ENCODE peak calls at places on chromosomes 4 and X, in seven cellular contexts. E, L, G, W, X, A and N are unnamed samples.

GRCh38 chr4:88202443-88202842 is 44.0 kb upstream of the ABCG2 start:
- DNase-seq in E (no peak), L (no peak), G (no peak), W (no peak), X (peak; percentile 23), A (no peak), N (no peak)

GRCh38 chr4:145944886-145945285 is 6.3 kb upstream of the ZNF827 start:
- DNase-seq in E (no peak), L (no peak), G (no peak), W (no peak), X (no peak), A (no peak), N (no peak)

GRCh38 chr4:98662619-98663225 is 4.3 kb upstream of the TSPAN5 start:
- DNase-seq in E (peak; percentile 47), L (no peak), G (peak; percentile 51), W (no peak), X (peak; percentile 75), A (no peak), N (no peak)

GRCh38 chr4:11130195-11130975 is 298.3 kb downstream of the HS3ST1 start:
- DNase-seq in E (no peak), L (no peak), G (no peak), W (peak; percentile 8), X (no peak), A (no peak), N (no peak)

GRCh38 chrX:51694254-51694653 is 11.6 kb upstream of the CENPVL2 start:
- DNase-seq in E (no peak), L (no peak), G (no peak), W (no peak), X (no peak), A (no peak), N (no peak)

GRCh38 chr4:40193018-40193571 is 3.7 kb upstream of the RHOH start:
- DNase-seq in E (peak; percentile 51), L (no peak), G (peak; percentile 57), W (no peak), X (no peak), A (no peak), N (no peak)

GRCh38 chrX:73765776-73766465 is 202.9 kb downstream of the CHIC1 start:
- DNase-seq in E (no peak), L (no peak), G (no peak), W (no peak), X (no peak), A (no peak), N (no peak)

GRCh38 chrX:25968920-25969319 is 169.2 kb upstream of the MAGEB18 start:
- DNase-seq in E (no peak), L (no peak), G (no peak), W (no peak), X (peak; percentile 76), A (peak; percentile 17), N (no peak)

GRCh38 chr4:167117273-167117672 is 117.0 kb downstream of the SPOCK3 start:
- DNase-seq in E (no peak), L (no peak), G (no peak), W (no peak), X (no peak), A (no peak), N (no peak)

GRCh38 chr4:38387348-38387747 is 276.7 kb upstream of the KLF3 start:
- DNase-seq in E (no peak), L (peak; percentile 64), G (no peak), W (peak; percentile 75), X (no peak), A (no peak), N (peak; percentile 88)
- H3K4me3 ChIP-seq in E (no peak overlapping the region), L (no peak overlapping the region), G (no peak overlapping the region), W (no peak overlapping the region), X (no peak overlapping the region), A (no peak overlapping the region), N (no peak overlapping the region)

DNA sequence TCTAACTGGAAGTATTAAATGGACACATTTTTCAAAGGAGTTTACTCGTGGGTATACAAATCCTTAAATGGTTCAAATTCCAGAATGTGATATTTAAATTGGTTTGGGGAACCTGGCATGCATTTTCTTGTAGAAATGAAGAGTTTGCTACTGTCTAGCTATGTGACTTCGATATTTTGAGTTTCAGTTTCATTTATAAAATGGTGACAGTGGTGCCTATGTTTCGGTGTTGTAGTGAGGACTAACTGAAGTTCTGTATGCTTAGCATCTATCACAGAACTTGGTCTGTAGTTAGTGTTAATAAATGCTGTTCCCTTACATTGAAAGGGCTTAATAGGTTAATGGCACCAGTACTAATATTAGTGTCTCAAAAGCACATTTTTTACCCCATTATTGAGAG is 29.4 kb downstream of the TRPC5 start:
- DNase-seq in E (no peak), L (no peak), G (no peak), W (no peak), X (no peak), A (no peak), N (no peak)
- H3K4me3 ChIP-seq in E (no peak overlapping the region), L (no peak overlapping the region), G (no peak overlapping the region), W (no peak overlapping the region), X (no peak overlapping the region), A (no peak overlapping the region), N (no peak overlapping the region)

GRCh38 chrX:68461541-68461940 is 28.2 kb upstream of the OPHN1 start:
- DNase-seq in E (no peak), L (no peak), G (no peak), W (no peak), X (no peak), A (no peak), N (no peak)
- H3K4me3 ChIP-seq in E (no peak overlapping the region), L (no peak overlapping the region), G (no peak overlapping the region), W (no peak overlapping the region), X (no peak overlapping the region), A (no peak overlapping the region), N (no peak overlapping the region)

GRCh38 chr4:153538408-153539057 is 72.4 kb downstream of the TMEM131L start:
- DNase-seq in E (no peak), L (peak; percentile 69), G (no peak), W (peak; percentile 38), X (no peak), A (no peak), N (peak; percentile 82)
- H3K4me3 ChIP-seq in E (no peak overlapping the region), L (peak overlapping the region; percentile 50), G (no peak overlapping the region), W (peak overlapping the region; percentile 26), X (no peak overlapping the region), A (no peak overlapping the region), N (peak overlapping the region; percentile 14)

GRCh38 chrX:153926594-153926862 is 464 bp upstream of the ARHGAP4 start:
- DNase-seq in E (no peak), L (no peak), G (no peak), W (no peak), X (peak; percentile 55), A (no peak), N (no peak)

GRCh38 chrX:153926863-153927685 is 1.0 kb upstream of the ARHGAP4 start:
- DNase-seq in E (peak; percentile 74), L (peak; percentile 75), G (peak; percentile 88), W (no peak), X (no peak), A (no peak), N (peak; percentile 79)

GRCh38 chrX:153925387-153925738 is 701 bp downstream of the ARHGAP4 start:
- DNase-seq in E (no peak), L (no peak), G (peak; percentile 41), W (no peak), X (no peak), A (no peak), N (no peak)

GRCh38 chrX:153927686-153927935 is 1.5 kb upstream of the ARHGAP4 start:
- DNase-seq in E (no peak), L (no peak), G (no peak), W (no peak), X (no peak), A (no peak), N (no peak)

GRCh38 chrX:153925739-153926593 is at the start of gene ARHGAP4:
- DNase-seq in E (peak; percentile 49), L (no peak), G (peak; percentile 44), W (no peak), X (peak; percentile 44), A (no peak), N (no peak)
- H3K4me3 ChIP-seq in E (peak within 1 kb of the TSS; percentile 87), L (peak within 1 kb of the TSS; percentile 86), G (peak within 1 kb of the TSS; percentile 72), W (no peak within 1 kb of the TSS), X (peak within 1 kb of the TSS; percentile 65), A (peak within 1 kb of the TSS; percentile 64), N (peak within 1 kb of the TSS; percentile 5)

GRCh38 chr4:4492161-4492847 is 49.5 kb downstream of the STX18 start:
- DNase-seq in E (no peak), L (no peak), G (no peak), W (no peak), X (no peak), A (no peak), N (no peak)
- H3K4me3 ChIP-seq in E (no peak overlapping the region), L (no peak overlapping the region), G (no peak overlapping the region), W (peak overlapping the region; percentile 17), X (no peak overlapping the region), A (no peak overlapping the region), N (no peak overlapping the region)

GRCh38 chr4:18695733-18696527 is 674.4 kb upstream of the LCORL start:
- DNase-seq in E (no peak), L (no peak), G (no peak), W (no peak), X (peak; percentile 47), A (no peak), N (no peak)
- H3K4me3 ChIP-seq in E (no peak overlapping the region), L (no peak overlapping the region), G (no peak overlapping the region), W (no peak overlapping the region), X (no peak overlapping the region), A (no peak overlapping the region), N (no peak overlapping the region)